ENCODE peak calls at places on chromosomes 3 and 15, in four cellular contexts. J is right atrium auricular region; A is CD4-positive, alpha-beta T cell; L is right lobe of liver. I is an unnamed sample. For H3K9me3, the result is how much of the 10 kb centered on the place peaks cover.

GRCh38 chr3:177729939-177730700 is 532.8 kb upstream of the TBL1XR1 start:
- DNase-seq in L (no peak), A (no peak), J (peak), I (no peak)

GRCh38 chr3:45774581-45775505 is 21.5 kb downstream of the SLC6A20 start:
- DNase-seq in A (no peak), L (no peak), J (no peak), I (no peak)

GRCh38 chr3:73412020-73412419 is 212.7 kb downstream of the PDZRN3 start:
- DNase-seq in A (no peak), L (no peak), J (no peak), I (no peak)

GRCh38 chr3:142958707-142959106 is 4.8 kb downstream of the PAQR9 start:
- DNase-seq in L (no peak), A (no peak), J (no peak), I (peak)

GRCh38 chr3:62159693-62160092 is 213.7 kb downstream of the FEZF2 start:
- DNase-seq in L (no peak), A (no peak), J (peak), I (no peak)

GRCh38 chr3:138861755-138862333 is 27.1 kb upstream of the PIK3CB start:
- DNase-seq in J (no peak), L (no peak), A (no peak), I (no peak)

GRCh38 chr3:124346487-124346886 is 354.6 kb upstream of the ROPN1 start:
- DNase-seq in A (no peak), L (peak), J (no peak), I (no peak)

GRCh38 chr15:69815793-69816192 is 281.9 kb downstream of the TLE3 start:
- DNase-seq in J (no peak), L (no peak), A (no peak), I (no peak)

GRCh38 chr3:127577448-127577847 is 13.1 kb downstream of the TPRA1 start:
- DNase-seq in A (no peak), L (no peak), J (no peak), I (no peak)

GRCh38 chr15:91032919-91033803 is 10.8 kb upstream of the VPS33B start:
- DNase-seq in L (peak), A (peak), J (no peak), I (no peak)

GRCh38 chr3:143668385-143668784 is 179.9 kb downstream of the SLC9A9 start:
- DNase-seq in A (no peak), L (no peak), J (no peak), I (no peak)

GRCh38 chr3:30347679-30348216 is 258.7 kb upstream of the TGFBR2 start:
- DNase-seq in L (no peak), A (no peak), J (no peak), I (no peak)

GRCh38 chr15:60373745-60374144 is 24.0 kb downstream of the ANXA2 start:
- DNase-seq in L (no peak), A (no peak), J (no peak), I (no peak)

GRCh38 chr3:111936967-111937366 is 41.9 kb upstream of the ABHD10 start:
- DNase-seq in L (no peak), A (no peak), J (no peak), I (no peak)

GRCh38 chr15:52731004-52731403 is 51.8 kb upstream of the ATOSA start:
- DNase-seq in J (no peak), L (no peak), A (no peak), I (no peak)

GRCh38 chr15:39300451-39301153 is 280.3 kb upstream of the THBS1 start:
- DNase-seq in A (no peak), J (no peak), L (no peak), I (no peak)

GRCh38 chr3:153513236-153513635 is 351.2 kb downstream of the RAP2B start:
- DNase-seq in A (no peak), J (no peak), L (no peak), I (no peak)

GRCh38 chr3:9704343-9705322 is 1.0 kb downstream of the CPNE9 start:
- DNase-seq in L (no peak), A (no peak), J (no peak), I (no peak)

GRCh38 chr3:70824078-70824477 is 511.6 kb upstream of the MDFIC2 start:
- DNase-seq in J (no peak), A (no peak), L (no peak), I (no peak)

GRCh38 chr3:129315386-129315991 is 36.8 kb downstream of the HMCES start:
- DNase-seq in A (no peak), L (peak), J (no peak), I (no peak)

GRCh38 chr3:170910542-170910941 is 2.1 kb upstream of the EIF5A2 start:
- DNase-seq in J (no peak), A (no peak), L (no peak), I (no peak)

GRCh38 chr3:185342458-185343169 is 20.3 kb upstream of the MAP3K13 start:
- DNase-seq in L (no peak), J (no peak), A (no peak), I (no peak)

GRCh38 chr3:13762931-13763330 is 116.9 kb downstream of the WNT7A start:
- DNase-seq in J (peak), L (no peak), A (no peak), I (no peak)

GRCh38 chr3:72397586-72397985 is 450.7 kb downstream of the SHQ1 start:
- DNase-seq in A (no peak), J (no peak), L (no peak), I (no peak)

GRCh38 chr15:47900731-47901130 is 183.4 kb downstream of the SEMA6D start:
- DNase-seq in J (no peak), A (no peak), L (no peak), I (no peak)

GRCh38 chr15:47908950-47909670 is 191.8 kb downstream of the SEMA6D start:
- DNase-seq in A (no peak), L (no peak), J (no peak), I (no peak)

GRCh38 chr15:47897525-47897924 is 180.2 kb downstream of the SEMA6D start:
- DNase-seq in J (no peak), A (no peak), L (no peak), I (no peak)

DNA sequence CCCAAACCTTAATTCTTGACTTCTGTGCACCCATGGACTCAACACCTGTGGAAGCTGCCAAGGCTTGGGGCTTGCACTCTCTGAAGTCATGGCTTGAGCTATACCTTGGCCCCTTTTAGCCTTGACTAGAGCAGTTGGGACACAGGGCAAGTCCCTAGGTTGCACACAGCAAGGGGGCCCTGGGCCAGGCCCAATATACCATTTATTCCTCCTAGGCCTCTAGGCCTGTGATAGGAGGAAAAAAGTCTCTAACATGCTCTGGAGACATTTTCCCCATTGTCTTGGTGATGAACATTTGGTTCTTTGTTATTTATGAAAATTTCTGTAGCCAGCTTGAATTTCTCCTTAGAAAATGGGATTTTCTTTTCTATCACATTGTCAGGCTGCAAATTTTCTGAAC is 186.1 kb downstream of the SEMA6D start:
- DNase-seq in L (no peak), J (no peak), A (no peak), I (no peak)
- H3K9me3 ChIP-seq in L (under half), J (under half), A (under half), I (under half)

GRCh38 chr3:184110316-184110725 is 13.5 kb downstream of the HTR3E start:
- DNase-seq in J (no peak), L (peak), A (no peak), I (no peak)
- H3K9me3 ChIP-seq in J (under half), L (under half), A (under half), I (under half)

DNA sequence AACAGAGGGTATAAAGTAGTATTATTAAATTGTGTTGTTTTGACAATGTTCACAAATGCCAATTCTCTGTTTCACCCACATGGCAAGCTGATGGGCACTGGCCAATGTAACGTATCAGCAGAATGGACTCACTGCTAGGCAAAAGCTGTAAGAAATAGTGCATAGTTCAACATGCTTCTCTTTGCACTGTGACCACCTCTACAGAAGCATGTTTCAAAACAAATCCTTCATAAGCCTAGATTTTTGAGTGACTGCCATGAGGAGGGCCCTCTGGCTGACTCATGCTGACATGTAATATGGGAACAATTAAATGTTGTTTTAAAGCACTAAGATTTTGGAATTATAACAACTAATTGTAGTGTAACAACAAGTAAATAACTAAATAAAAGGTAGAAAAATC is 3.2 kb downstream of the GBE1 start:
- DNase-seq in J (no peak), L (no peak), A (no peak), I (no peak)
- H3K9me3 ChIP-seq in J (under half), L (under half), A (under half), I (under half)

GRCh38 chr15:25247418-25248030 is 191.3 kb downstream of the UBE3A start:
- DNase-seq in J (no peak), L (no peak), A (no peak), I (no peak)
- H3K9me3 ChIP-seq in J (under half), L (under half), A (under half), I (half or more)

DNA sequence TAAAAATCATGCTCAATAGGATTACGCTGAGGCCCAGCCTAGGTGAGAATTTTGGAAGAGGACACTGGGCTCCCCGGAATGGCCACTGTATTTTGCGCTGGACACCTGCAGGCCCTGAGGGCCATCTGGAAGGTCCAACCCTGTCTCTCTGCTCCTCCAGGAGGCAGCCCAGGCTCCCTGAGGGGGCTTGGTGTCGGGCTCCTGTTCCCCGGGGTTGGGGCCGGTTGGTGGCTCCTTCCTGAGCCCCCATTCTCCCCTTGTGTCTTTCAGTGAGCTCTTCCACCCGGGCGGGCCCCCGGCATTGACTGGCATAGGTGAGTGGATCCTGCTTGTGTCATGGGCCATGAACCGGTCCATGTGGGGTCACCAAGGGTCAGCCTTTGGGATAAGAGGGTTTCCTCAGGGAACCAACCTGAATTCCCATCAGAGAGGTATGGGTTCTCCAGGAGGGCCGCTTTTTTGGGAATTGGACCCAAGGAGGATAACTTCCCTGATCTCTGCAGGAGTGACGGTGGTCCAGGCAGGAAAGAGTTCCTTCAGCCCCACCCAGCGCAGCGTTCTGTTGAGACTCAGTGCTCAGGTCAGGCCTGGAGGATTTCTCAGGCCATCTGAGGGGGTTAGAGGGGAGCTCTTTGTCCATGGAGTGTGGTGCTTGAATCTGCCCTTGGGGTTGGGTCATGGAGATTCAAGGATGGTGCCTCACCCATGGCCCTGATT is 187.8 kb downstream of the UBE3A start:
- DNase-seq in L (no peak), J (peak), A (no peak), I (peak)
- H3K9me3 ChIP-seq in L (under half), J (under half), A (under half), I (under half)

DNA sequence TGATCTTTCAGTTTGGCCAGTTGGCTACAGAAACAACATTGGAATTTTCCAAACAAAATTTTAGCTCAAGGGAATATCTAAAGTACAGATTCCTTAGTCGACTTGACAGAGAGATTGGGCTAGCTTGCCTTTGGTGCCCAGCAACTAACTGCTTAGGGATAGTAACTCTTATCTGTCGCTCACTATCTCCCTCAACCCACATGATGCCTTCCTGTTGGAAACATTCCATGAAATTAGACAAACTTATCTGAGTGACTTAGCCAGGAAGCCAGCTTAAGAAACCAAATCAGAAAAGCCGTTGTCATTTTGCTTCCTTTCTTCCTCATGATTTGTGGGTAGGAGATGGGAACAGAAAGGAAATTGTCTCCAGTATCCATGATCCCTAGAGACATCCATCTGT is 791.2 kb downstream of the AGBL1 start:
- DNase-seq in J (no peak), A (no peak), L (no peak), I (no peak)
- H3K9me3 ChIP-seq in J (under half), A (under half), L (under half), I (under half)

GRCh38 chr15:87850916-87851315 is 405.6 kb downstream of the NTRK3 start:
- DNase-seq in J (no peak), L (no peak), A (no peak), I (no peak)
- H3K9me3 ChIP-seq in J (under half), L (under half), A (under half), I (under half)